ENCODE peak calls at places on chromosomes 4 and X, in six cellular contexts. One of them, this sample, is unnamed.

GRCh38 chrX:9912341-9912740 is 54.8 kb upstream of the CLDN34 start:
- DNase-seq in epithelial cell of prostate: peak; percentile 56
- DNase-seq in AG09309: no peak
- DNase-seq in HAP-1: no peak
- DNase-seq in effector memory CD8-positive, alpha-beta T cell: no peak
- DNase-seq in brain microvascular endothelial cell: no peak
- DNase-seq in this sample: no peak

GRCh38 chrX:13652256-13653021 is 502 bp upstream of the TCEANC start:
- DNase-seq in epithelial cell of prostate: no peak
- DNase-seq in AG09309: peak; percentile 79
- DNase-seq in HAP-1: no peak
- DNase-seq in effector memory CD8-positive, alpha-beta T cell: no peak
- DNase-seq in brain microvascular endothelial cell: peak; percentile 87
- DNase-seq in this sample: no peak

GRCh38 chr4:67082746-67083145 is 462.6 kb downstream of the CENPC start:
- DNase-seq in epithelial cell of prostate: no peak
- DNase-seq in AG09309: no peak
- DNase-seq in HAP-1: no peak
- DNase-seq in effector memory CD8-positive, alpha-beta T cell: no peak
- DNase-seq in brain microvascular endothelial cell: no peak
- DNase-seq in this sample: no peak

GRCh38 chr4:60619531-60620305 is 580.4 kb upstream of the ADGRL3 start:
- DNase-seq in epithelial cell of prostate: no peak
- DNase-seq in AG09309: no peak
- DNase-seq in HAP-1: no peak
- DNase-seq in effector memory CD8-positive, alpha-beta T cell: no peak
- DNase-seq in brain microvascular endothelial cell: peak; percentile 19
- DNase-seq in this sample: no peak

GRCh38 chr4:6179362-6179761 is 21.0 kb downstream of the JAKMIP1 start:
- DNase-seq in epithelial cell of prostate: no peak
- DNase-seq in AG09309: no peak
- DNase-seq in HAP-1: no peak
- DNase-seq in effector memory CD8-positive, alpha-beta T cell: peak; percentile 46
- DNase-seq in brain microvascular endothelial cell: no peak
- DNase-seq in this sample: no peak

GRCh38 chrX:14903891-14904290 is 30.7 kb downstream of the MOSPD2 start:
- DNase-seq in epithelial cell of prostate: no peak
- DNase-seq in AG09309: peak; percentile 32
- DNase-seq in HAP-1: no peak
- DNase-seq in effector memory CD8-positive, alpha-beta T cell: no peak
- DNase-seq in brain microvascular endothelial cell: no peak
- DNase-seq in this sample: no peak

GRCh38 chr4:66052426-66052825 is 382.1 kb upstream of the EPHA5 start:
- DNase-seq in epithelial cell of prostate: no peak
- DNase-seq in AG09309: no peak
- DNase-seq in HAP-1: no peak
- DNase-seq in effector memory CD8-positive, alpha-beta T cell: no peak
- DNase-seq in brain microvascular endothelial cell: no peak
- DNase-seq in this sample: no peak

GRCh38 chrX:7568597-7568996 is 274.4 kb upstream of the VCX start:
- DNase-seq in epithelial cell of prostate: no peak
- DNase-seq in AG09309: no peak
- DNase-seq in HAP-1: no peak
- DNase-seq in effector memory CD8-positive, alpha-beta T cell: no peak
- DNase-seq in brain microvascular endothelial cell: no peak
- DNase-seq in this sample: no peak

GRCh38 chr4:96598465-96598864 is 758.6 kb downstream of the PDHA2 start:
- DNase-seq in epithelial cell of prostate: no peak
- DNase-seq in AG09309: no peak
- DNase-seq in HAP-1: no peak
- DNase-seq in effector memory CD8-positive, alpha-beta T cell: no peak
- DNase-seq in brain microvascular endothelial cell: no peak
- DNase-seq in this sample: no peak

GRCh38 chrX:37993857-37994619 is 12.3 kb upstream of the SYTL5 start:
- DNase-seq in epithelial cell of prostate: no peak
- DNase-seq in AG09309: no peak
- DNase-seq in HAP-1: no peak
- DNase-seq in effector memory CD8-positive, alpha-beta T cell: no peak
- DNase-seq in brain microvascular endothelial cell: no peak
- DNase-seq in this sample: no peak

GRCh38 chr4:151887151-151887815 is 126.5 kb upstream of the GATB start:
- DNase-seq in epithelial cell of prostate: no peak
- DNase-seq in AG09309: no peak
- DNase-seq in HAP-1: no peak
- DNase-seq in effector memory CD8-positive, alpha-beta T cell: no peak
- DNase-seq in brain microvascular endothelial cell: peak; percentile 61
- DNase-seq in this sample: no peak

GRCh38 chrX:26375346-26375745 is 159.4 kb downstream of the MAGEB5 start:
- DNase-seq in epithelial cell of prostate: no peak
- DNase-seq in AG09309: no peak
- DNase-seq in HAP-1: no peak
- DNase-seq in effector memory CD8-positive, alpha-beta T cell: no peak
- DNase-seq in brain microvascular endothelial cell: no peak
- DNase-seq in this sample: no peak

GRCh38 chr4:158300012-158300411 is 89.7 kb downstream of the TMEM144 start:
- DNase-seq in epithelial cell of prostate: no peak
- DNase-seq in AG09309: no peak
- DNase-seq in HAP-1: no peak
- DNase-seq in effector memory CD8-positive, alpha-beta T cell: no peak
- DNase-seq in brain microvascular endothelial cell: no peak
- DNase-seq in this sample: no peak

GRCh38 chr4:26300314-26301307 is 20.2 kb upstream of the RBPJ start:
- DNase-seq in epithelial cell of prostate: no peak
- DNase-seq in AG09309: no peak
- DNase-seq in HAP-1: peak; percentile 37
- DNase-seq in effector memory CD8-positive, alpha-beta T cell: no peak
- DNase-seq in brain microvascular endothelial cell: no peak
- DNase-seq in this sample: no peak

GRCh38 chrX:72120798-72121197 is 10.9 kb downstream of the RTL5 start:
- DNase-seq in epithelial cell of prostate: no peak
- DNase-seq in AG09309: no peak
- DNase-seq in HAP-1: no peak
- DNase-seq in effector memory CD8-positive, alpha-beta T cell: no peak
- DNase-seq in brain microvascular endothelial cell: no peak
- DNase-seq in this sample: no peak